ENCODE peak calls at places on chromosome 3, in six cellular contexts. M, Z, L, D, O and T are unnamed samples.

GRCh38 chr3:160754371-160754854 is 1.6 kb upstream of the PPM1L start:
- DNase-seq in M (no peak), Z (peak; percentile 54), L (no peak), D (no peak), O (peak; percentile 79), T (peak; percentile 73)

GRCh38 chr3:177478170-177478859 is 281.0 kb upstream of the TBL1XR1 start:
- DNase-seq in M (no peak), Z (peak; percentile 54), L (peak; percentile 56), D (peak; percentile 83), O (no peak), T (no peak)

GRCh38 chr3:63662500-63662899 is 10.0 kb downstream of the SNTN start:
- DNase-seq in M (no peak), Z (no peak), L (no peak), D (no peak), O (no peak), T (no peak)

GRCh38 chr3:189937302-189938255 is 183.1 kb downstream of the P3H2 start:
- DNase-seq in M (no peak), Z (no peak), L (peak; percentile 99), D (peak; percentile 88), O (no peak), T (no peak)

GRCh38 chr3:12198301-12198700 is 39.6 kb upstream of the TIMP4 start:
- DNase-seq in M (no peak), Z (no peak), L (no peak), D (peak; percentile 30), O (no peak), T (no peak)

GRCh38 chr3:195450731-195451229 is 8.0 kb upstream of the ACAP2 start:
- DNase-seq in M (no peak), Z (no peak), L (no peak), D (no peak), O (no peak), T (no peak)

GRCh38 chr3:12296511-12296910 is 7.6 kb downstream of the PPARG start:
- DNase-seq in M (no peak), Z (no peak), L (no peak), D (no peak), O (no peak), T (no peak)

GRCh38 chr3:13142552-13143380 is 69.5 kb upstream of the IQSEC1 start:
- DNase-seq in M (no peak), Z (peak; percentile 19), L (no peak), D (no peak), O (peak; percentile 41), T (no peak)

GRCh38 chr3:163368168-163368567 is 1710.1 kb downstream of the SI start:
- DNase-seq in M (no peak), Z (no peak), L (no peak), D (peak; percentile 3), O (no peak), T (no peak)

GRCh38 chr3:1251282-1252060 is 158.6 kb downstream of the CNTN6 start:
- DNase-seq in M (no peak), Z (no peak), L (no peak), D (no peak), O (no peak), T (no peak)

GRCh38 chr3:126345641-126346460 is 11.4 kb downstream of the KLF15 start:
- DNase-seq in M (no peak), Z (peak; percentile 50), L (no peak), D (no peak), O (peak; percentile 55), T (no peak)

GRCh38 chr3:146326875-146327543 is 76.1 kb upstream of the PLSCR4 start:
- DNase-seq in M (no peak), Z (peak; percentile 54), L (peak; percentile 35), D (peak; percentile 66), O (no peak), T (peak; percentile 23)

GRCh38 chr3:197878427-197878826 is 71.6 kb upstream of the RPL35A start:
- DNase-seq in M (no peak), Z (no peak), L (no peak), D (no peak), O (no peak), T (no peak)

GRCh38 chr3:66795365-66795764 is 202.7 kb upstream of the KBTBD8 start:
- DNase-seq in M (no peak), Z (no peak), L (no peak), D (no peak), O (no peak), T (no peak)

GRCh38 chr3:54999159-54999558 is 71.3 kb upstream of the LRTM1 start:
- DNase-seq in M (no peak), Z (no peak), L (no peak), D (peak; percentile 44), O (no peak), T (no peak)

GRCh38 chr3:140199008-140199407 is 264.0 kb downstream of the CLSTN2 start:
- DNase-seq in M (no peak), Z (no peak), L (no peak), D (no peak), O (no peak), T (no peak)

GRCh38 chr3:9914011-9914410 is 2.9 kb upstream of the IL17RC start:
- DNase-seq in M (no peak), Z (peak; percentile 89), L (no peak), D (no peak), O (no peak), T (no peak)

GRCh38 chr3:26118165-26118564 is 328.3 kb downstream of the OXSM start:
- DNase-seq in M (no peak), Z (no peak), L (no peak), D (no peak), O (no peak), T (no peak)

GRCh38 chr3:29606416-29606815 is 325.5 kb downstream of the RBMS3 start:
- DNase-seq in M (no peak), Z (no peak), L (no peak), D (no peak), O (no peak), T (no peak)

GRCh38 chr3:55984631-55985030 is 483.6 kb downstream of the ERC2 start:
- DNase-seq in M (no peak), Z (no peak), L (no peak), D (no peak), O (no peak), T (no peak)

GRCh38 chr3:12758025-12758830 is 831 bp downstream of the TMEM40 start:
- DNase-seq in M (peak; percentile 35), Z (no peak), L (no peak), D (no peak), O (no peak), T (no peak)

GRCh38 chr3:111519193-111519592 is 22.8 kb upstream of the CD96 start:
- DNase-seq in M (no peak), Z (no peak), L (no peak), D (no peak), O (no peak), T (no peak)

GRCh38 chr3:45026957-45027356 is 854 bp downstream of the CLEC3B start:
- DNase-seq in M (no peak), Z (no peak), L (no peak), D (no peak), O (peak; percentile 93), T (peak; percentile 19)

GRCh38 chr3:71586810-71587242 is 3.3 kb upstream of the FOXP1 start:
- DNase-seq in M (no peak), Z (no peak), L (no peak), D (no peak), O (no peak), T (no peak)

GRCh38 chr3:50474717-50475116 is 28.7 kb downstream of the CACNA2D2 start:
- DNase-seq in M (no peak), Z (no peak), L (no peak), D (peak; percentile 6), O (no peak), T (no peak)

GRCh38 chr3:22885039-22885438 is 318.1 kb upstream of the UBE2E2 start:
- DNase-seq in M (no peak), Z (no peak), L (no peak), D (no peak), O (no peak), T (no peak)

GRCh38 chr3:22887664-22888291 is 315.3 kb upstream of the UBE2E2 start:
- DNase-seq in M (no peak), Z (no peak), L (peak; percentile 4), D (peak; percentile 53), O (no peak), T (peak; percentile 21)

GRCh38 chr3:22885574-22886348 is 317.4 kb upstream of the UBE2E2 start:
- DNase-seq in M (no peak), Z (no peak), L (no peak), D (no peak), O (no peak), T (no peak)

DNA sequence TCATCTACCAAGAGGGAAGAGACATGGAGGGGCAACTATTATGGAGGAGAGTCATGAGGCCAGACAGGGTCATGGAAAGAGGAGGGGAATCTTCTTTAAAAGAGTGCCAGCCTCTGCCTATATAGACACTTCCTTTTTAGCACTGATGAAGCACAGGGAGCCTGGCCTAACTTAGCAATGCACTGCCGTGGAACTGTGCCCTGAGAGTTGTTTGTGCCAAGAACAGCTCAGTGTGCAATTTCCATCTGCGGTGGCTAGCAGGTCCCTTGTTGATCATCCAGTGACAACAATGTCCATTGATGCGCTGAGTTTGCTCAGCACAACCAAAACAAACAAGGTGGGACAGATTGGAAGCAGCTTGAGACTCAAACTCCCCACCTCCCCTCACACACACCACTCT is 316.7 kb upstream of the UBE2E2 start:
- DNase-seq in M (no peak), Z (no peak), L (no peak), D (no peak), O (no peak), T (no peak)
- TF ChIP-seq POLR2A in M (no peak), Z (no peak), L (no peak), D (no peak), O (no peak), T (no peak)

DNA sequence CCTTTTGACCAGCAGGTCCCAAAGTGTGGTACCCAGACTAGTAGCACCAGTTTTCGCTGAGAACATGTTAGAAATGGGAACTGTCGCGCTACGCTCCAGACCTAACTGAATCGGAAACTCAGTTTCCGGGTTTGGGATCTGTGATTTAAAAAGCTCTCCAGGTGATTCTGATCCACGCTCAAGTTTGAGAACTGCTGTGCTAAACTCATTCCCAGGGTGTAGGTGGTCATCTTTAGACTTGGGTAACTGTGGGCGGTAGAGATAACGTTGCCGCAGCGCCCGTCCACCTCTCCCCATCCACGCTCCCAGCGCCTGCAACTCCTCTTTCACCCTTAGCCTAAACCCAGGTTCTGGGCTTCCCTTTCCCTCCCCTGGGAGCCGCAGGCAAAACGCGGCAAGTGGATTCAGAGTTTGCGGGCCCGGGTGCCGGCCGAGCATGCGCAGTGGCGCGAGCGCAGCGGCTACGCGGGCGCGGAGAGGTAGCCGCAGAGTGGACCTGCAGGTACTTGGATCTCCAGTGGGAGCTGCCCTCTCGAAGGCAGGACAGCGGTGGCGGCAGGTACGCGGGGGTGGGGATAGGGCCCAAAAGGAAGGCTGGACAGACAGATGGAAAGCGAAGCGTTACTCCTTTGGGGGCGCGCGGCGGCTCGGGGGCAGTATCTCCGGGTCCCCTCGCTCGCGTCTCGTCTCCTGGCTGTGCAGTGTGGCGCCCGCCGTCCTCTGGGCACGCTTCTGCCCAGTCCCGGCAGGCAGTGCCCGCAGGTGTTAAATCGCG is at the start of gene PLS1:
- DNase-seq in M (peak; percentile 77), Z (peak; percentile 93), L (peak; percentile 86), D (peak; percentile 93), O (peak; percentile 81), T (peak; percentile 92)
- TF ChIP-seq POLR2A in M (peak; percentile 36), Z (peak; percentile 89), L (peak; percentile 94), D (peak; percentile 93), O (no peak), T (peak; percentile 66)

GRCh38 chr3:154323921-154324738 is at the start of gene DHX36:
- DNase-seq in M (peak; percentile 52), Z (peak; percentile 88), L (peak; percentile 73), D (peak; percentile 92), O (peak; percentile 96), T (peak; percentile 93)
- TF ChIP-seq POLR2A in M (peak; percentile 89), Z (peak; percentile 65), L (peak; percentile 86), D (peak; percentile 80), O (peak; percentile 59), T (peak; percentile 89)

GRCh38 chr3:122694966-122695365 is 14.3 kb downstream of the PARP14 start:
- DNase-seq in M (no peak), Z (no peak), L (no peak), D (no peak), O (no peak), T (no peak)
- TF ChIP-seq POLR2A in M (peak; percentile 56), Z (no peak), L (no peak), D (no peak), O (no peak), T (no peak)